ENCODE peak calls at places on chromosomes 16 and 17, in ten cellular contexts. O, L, M, G, Y, A, T, C, K and I are unnamed samples.
A peak's percentile ranks its signal among the peaks of the same experiment; 100 is the strongest.

GRCh38 chr17:497587-498034 is 145.0 kb upstream of the RPH3AL start:
- DNase-seq in L (no peak), G (no peak), Y (no peak), A (no peak), C (no peak), T (no peak), O (no peak), M (no peak), K (no peak), I (no peak)

GRCh38 chr17:17815436-17816200 is 21.2 kb downstream of the SREBF1 start:
- DNase-seq in M (no peak), Y (no peak), A (no peak), T (no peak), O (no peak), K (no peak), C (no peak), G (no peak), L (no peak), I (no peak)

GRCh38 chr16:48041861-48042435 is 113.8 kb downstream of the ABCC12 start:
- DNase-seq in L (no peak), C (no peak), A (no peak), Y (no peak), G (no peak), O (no peak), M (no peak), T (no peak), K (no peak), I (peak; percentile 24)

GRCh38 chr16:4654387-4654901 is 29.8 kb downstream of the MGRN1 start:
- DNase-seq in G (no peak), O (no peak), T (no peak), C (no peak), M (no peak), Y (no peak), L (no peak), A (no peak), K (no peak), I (no peak)

GRCh38 chr17:42365136-42365535 is 23.1 kb downstream of the STAT3 start:
- DNase-seq in G (no peak), C (no peak), A (no peak), K (no peak), M (no peak), L (no peak), T (no peak), Y (no peak), O (no peak), I (peak; percentile 50)

GRCh38 chr16:7016986-7017385 is 315.7 kb upstream of the RBFOX1 start:
- DNase-seq in Y (no peak), M (no peak), O (no peak), G (no peak), K (no peak), T (no peak), A (no peak), L (no peak), C (no peak), I (no peak)

GRCh38 chr17:65697661-65698060 is 136.2 kb upstream of the AXIN2 start:
- DNase-seq in G (no peak), M (no peak), C (no peak), Y (no peak), A (no peak), K (no peak), T (no peak), O (no peak), L (no peak), I (no peak)

GRCh38 chr17:75601057-75601987 is 13.7 kb downstream of the MYO15B start:
- DNase-seq in C (peak; percentile 29), G (peak; percentile 56), O (peak; percentile 44), M (peak; percentile 56), A (no peak), K (peak; percentile 64), Y (no peak), L (no peak), T (no peak), I (peak; percentile 50)

GRCh38 chr16:55569025-55569424 is 2.5 kb downstream of the CAPNS2 start:
- DNase-seq in G (peak; percentile 9), A (no peak), O (no peak), L (no peak), K (no peak), T (no peak), C (no peak), Y (no peak), M (no peak), I (peak; percentile 32)

GRCh38 chr16:23064642-23065041 is 84.6 kb downstream of the USP31 start:
- DNase-seq in M (no peak), G (no peak), A (no peak), L (no peak), Y (no peak), C (no peak), O (peak; percentile 34), K (no peak), T (no peak), I (no peak)

GRCh38 chr16:82146957-82147356 is 23.1 kb downstream of the MPHOSPH6 start:
- DNase-seq in O (no peak), C (no peak), L (no peak), Y (no peak), T (no peak), G (no peak), A (peak; percentile 39), M (no peak), K (no peak), I (no peak)

GRCh38 chr17:61868074-61868473 is 4.7 kb upstream of the BRIP1 start:
- DNase-seq in C (no peak), A (no peak), G (no peak), Y (no peak), L (no peak), M (no peak), K (no peak), T (no peak), O (no peak), I (no peak)

GRCh38 chr17:1422907-1423306 is 22.9 kb upstream of the YWHAE start:
- DNase-seq in M (no peak), O (no peak), C (no peak), A (no peak), T (peak; percentile 87), K (no peak), Y (peak; percentile 88), G (peak; percentile 95), L (peak; percentile 40), I (peak; percentile 69)

GRCh38 chr16:78705694-78706093 is 606.2 kb downstream of the WWOX start:
- DNase-seq in M (no peak), L (no peak), O (peak; percentile 72), Y (no peak), C (no peak), G (peak; percentile 8), T (no peak), K (no peak), A (no peak), I (no peak)

GRCh38 chr16:62408760-62409159 is 372.5 kb upstream of the CDH8 start:
- DNase-seq in L (no peak), G (no peak), O (no peak), M (no peak), K (no peak), Y (no peak), A (no peak), T (no peak), C (no peak), I (no peak)

GRCh38 chr17:80850817-80851216 is 140.8 kb upstream of the CHMP6 start:
- DNase-seq in O (no peak), L (no peak), C (no peak), M (no peak), A (no peak), K (no peak), G (no peak), T (no peak), Y (no peak), I (no peak)

GRCh38 chr17:76137351-76138233 is 3.5 kb downstream of the FOXJ1 start:
- DNase-seq in L (no peak), O (no peak), T (no peak), M (no peak), C (no peak), Y (no peak), K (no peak), G (no peak), A (no peak), I (no peak)

GRCh38 chr17:9971991-9972390 is 66.9 kb upstream of the RCVRN start:
- DNase-seq in C (peak; percentile 67), A (no peak), T (no peak), M (no peak), Y (peak; percentile 16), G (no peak), L (peak; percentile 90), K (peak; percentile 51), O (no peak), I (peak; percentile 3)

GRCh38 chr16:27475561-27475960 is 73.6 kb downstream of the IL21R start:
- DNase-seq in T (peak; percentile 66), K (no peak), A (no peak), Y (peak; percentile 84), G (no peak), O (no peak), C (no peak), L (no peak), M (no peak), I (peak; percentile 82)

GRCh38 chr17:31508310-31509094 is 117.0 kb downstream of the RAB11FIP4 start:
- DNase-seq in G (no peak), C (no peak), M (peak; percentile 75), O (peak; percentile 93), K (no peak), L (no peak), Y (no peak), A (no peak), T (no peak), I (no peak)

GRCh38 chr17:56819431-56820145 is 14.1 kb downstream of the C17orf67 start:
- DNase-seq in Y (no peak), G (peak; percentile 71), L (peak; percentile 49), C (peak; percentile 59), K (no peak), T (peak; percentile 18), A (peak; percentile 3), O (peak; percentile 73), M (peak; percentile 65), I (peak; percentile 78)

GRCh38 chr17:39666601-39667261 is 1.5 kb upstream of the PNMT start:
- DNase-seq in L (peak; percentile 76), T (no peak), K (no peak), O (no peak), Y (no peak), M (no peak), G (no peak), C (peak; percentile 81), A (peak; percentile 29), I (peak; percentile 88)

GRCh38 chr17:48539177-48539576 is 5.7 kb downstream of the HOXB2 start:
- DNase-seq in O (no peak), Y (no peak), L (no peak), K (no peak), G (no peak), M (no peak), C (no peak), T (no peak), A (no peak), I (peak; percentile 92)

GRCh38 chr16:924063-924462 is 46.7 kb downstream of the LMF1 start:
- DNase-seq in C (no peak), Y (no peak), T (no peak), L (no peak), K (no peak), G (no peak), O (no peak), M (no peak), A (no peak), I (no peak)

GRCh38 chr16:3971261-3971660 is 90.7 kb upstream of the CREBBP start:
- DNase-seq in K (no peak), O (peak; percentile 20), T (peak; percentile 65), M (no peak), L (no peak), G (no peak), Y (peak; percentile 31), A (no peak), C (no peak), I (peak; percentile 75)

GRCh38 chr17:41665566-41666335 is 22.9 kb upstream of the EIF1 start:
- DNase-seq in M (peak; percentile 82), C (peak; percentile 90), T (peak; percentile 46), L (peak; percentile 91), G (peak; percentile 88), K (peak; percentile 93), O (peak; percentile 88), Y (no peak), A (peak; percentile 77), I (peak; percentile 93)